ENCODE peak calls at places on chromosomes 12 and 14, in eight cellular contexts. G is fibroblast of the conjunctiva; O is CD4-positive, alpha-beta T cell; F is NCI-H460; W is NCI-H345; Y is activated CD4-positive, alpha-beta memory T cell treated with anti-CD3 and anti-CD28 coated beads for 36 hours; Z is AML-193; B is GM04504. U is an unnamed sample.

GRCh38 chr12:7190268-7191055 is 976 bp downstream of the PEX5 start:
- DNase-seq in G (no peak), O (no peak), F (no peak), W (peak; percentile 17), Y (no peak), Z (no peak), B (no peak), U (no peak)

GRCh38 chr12:12331896-12332295 is 18.1 kb downstream of the MANSC1 start:
- DNase-seq in G (no peak), O (no peak), F (no peak), W (peak; percentile 58), Y (no peak), Z (no peak), B (no peak), U (no peak)

GRCh38 chr12:30979371-30980259 is 53.1 kb downstream of the TSPAN11 start:
- DNase-seq in G (no peak), O (no peak), F (no peak), W (no peak), Y (no peak), Z (no peak), B (no peak), U (no peak)

GRCh38 chr12:57340104-57340503 is 89.1 kb upstream of the STAC3 start:
- DNase-seq in G (peak; percentile 9), O (no peak), F (no peak), W (no peak), Y (no peak), Z (no peak), B (peak; percentile 17), U (no peak)

GRCh38 chr14:89425931-89426330 is 8.9 kb upstream of the FOXN3 start:
- DNase-seq in G (peak; percentile 94), O (no peak), F (no peak), W (no peak), Y (peak; percentile 26), Z (no peak), B (peak; percentile 96), U (no peak)

GRCh38 chr12:94644141-94644575 is 6.2 kb downstream of the TMCC3 start:
- DNase-seq in G (no peak), O (no peak), F (no peak), W (no peak), Y (peak; percentile 24), Z (no peak), B (no peak), U (no peak)

GRCh38 chr12:39613525-39613924 is 6.1 kb downstream of the ABCD2 start:
- DNase-seq in G (no peak), O (no peak), F (no peak), W (no peak), Y (no peak), Z (no peak), B (no peak), U (no peak)

GRCh38 chr14:76377675-76378074 is 1.7 kb downstream of the ESRRB start:
- DNase-seq in G (no peak), O (no peak), F (no peak), W (no peak), Y (no peak), Z (no peak), B (no peak), U (no peak)

GRCh38 chr12:89993632-89994031 is 285.0 kb upstream of the ATP2B1 start:
- DNase-seq in G (no peak), O (no peak), F (no peak), W (no peak), Y (no peak), Z (no peak), B (no peak), U (no peak)

GRCh38 chr12:62103736-62104135 is 156.5 kb upstream of the USP15 start:
- DNase-seq in G (no peak), O (no peak), F (no peak), W (no peak), Y (no peak), Z (no peak), B (no peak), U (no peak)